ENCODE peak calls at places on chromosomes 6 and 20, in four cellular contexts. Q, Z, T and B are unnamed samples.

GRCh38 chr20:42530855-42531674 is 658.6 kb downstream of the PTPRT start:
- DNase-seq in Z (no peak), Q (peak), T (no peak), B (no peak)

GRCh38 chr20:23415958-23416583 is 5.2 kb downstream of the NAPB start:
- DNase-seq in T (no peak), Z (no peak), Q (no peak), B (no peak)

GRCh38 chr6:109314313-109314712 is 68.0 kb downstream of the CD164 start:
- DNase-seq in Z (no peak), T (no peak), Q (no peak), B (no peak)

GRCh38 chr20:40262219-40262618 is 426.8 kb downstream of the MAFB start:
- DNase-seq in Z (no peak), Q (no peak), T (no peak), B (no peak)

GRCh38 chr6:74447013-74447412 is 751.0 kb downstream of the CD109 start:
- DNase-seq in T (peak), Z (no peak), Q (no peak), B (no peak)

GRCh38 chr6:28167068-28167467 is 25.4 kb downstream of the ZKSCAN8 start:
- DNase-seq in T (no peak), Q (no peak), Z (no peak), B (no peak)

GRCh38 chr20:59515013-59515905 is 89.1 kb upstream of the PHACTR3 start:
- DNase-seq in T (peak), Q (peak), Z (no peak), B (no peak)

GRCh38 chr6:77249560-77249959 is 213.7 kb downstream of the HTR1B start:
- DNase-seq in Z (no peak), Q (no peak), T (no peak), B (no peak)

GRCh38 chr6:92887871-92888270 is 531.5 kb downstream of the EPHA7 start:
- DNase-seq in Z (no peak), T (no peak), Q (no peak), B (no peak)

GRCh38 chr6:143744593-143745151 is 66.9 kb downstream of the PHACTR2 start:
- DNase-seq in Q (no peak), Z (no peak), T (peak), B (no peak)

GRCh38 chr6:3226422-3227362 is 761 bp downstream of the TUBB2B start:
- DNase-seq in Q (peak), T (no peak), Z (no peak), B (no peak)

GRCh38 chr6:98747246-98747645 is 87.1 kb upstream of the POU3F2 start:
- DNase-seq in T (no peak), Q (no peak), Z (no peak), B (no peak)

GRCh38 chr6:52595000-52595795 is 18.3 kb upstream of the TRAM2 start:
- DNase-seq in Z (no peak), Q (peak), T (no peak), B (no peak)
- H3K4me3 ChIP-seq in Z (no peak), Q (no peak), T (no peak), B (no peak)

DNA sequence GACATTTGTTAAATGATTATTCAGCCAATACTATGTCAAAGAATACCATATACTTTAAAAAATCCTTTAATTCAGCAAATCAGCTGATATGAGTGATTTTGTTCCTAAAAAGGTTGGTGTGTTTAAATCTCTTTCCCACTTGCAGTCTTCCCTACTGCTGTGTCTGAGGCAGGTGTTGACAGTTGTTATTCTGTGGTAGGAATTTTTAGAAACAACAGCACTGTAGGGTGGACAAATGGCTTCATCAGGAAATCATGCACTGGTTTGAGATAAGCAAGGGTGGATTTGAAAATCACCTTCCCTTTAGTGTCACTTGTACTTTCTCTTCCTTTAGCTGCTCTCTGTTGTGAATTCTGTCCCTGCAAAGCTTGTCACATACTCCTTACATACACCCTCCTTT is 213.7 kb upstream of the SGK1 start:
- DNase-seq in T (no peak), Z (no peak), Q (no peak), B (no peak)
- H3K27ac ChIP-seq in T (no peak), Z (no peak), Q (no peak), B (no peak)

GRCh38 chr20:14838663-14839650 is 501.5 kb upstream of the FLRT3 start:
- DNase-seq in T (no peak), Z (no peak), Q (no peak), B (no peak)
- H3K4me3 ChIP-seq in T (no peak), Z (no peak), Q (no peak), B (no peak)

GRCh38 chr20:10761232-10761631 is 87.4 kb upstream of the JAG1 start:
- DNase-seq in Q (no peak), T (no peak), Z (no peak), B (no peak)
- H3K27ac ChIP-seq in Q (no peak), T (no peak), Z (no peak), B (no peak)

DNA sequence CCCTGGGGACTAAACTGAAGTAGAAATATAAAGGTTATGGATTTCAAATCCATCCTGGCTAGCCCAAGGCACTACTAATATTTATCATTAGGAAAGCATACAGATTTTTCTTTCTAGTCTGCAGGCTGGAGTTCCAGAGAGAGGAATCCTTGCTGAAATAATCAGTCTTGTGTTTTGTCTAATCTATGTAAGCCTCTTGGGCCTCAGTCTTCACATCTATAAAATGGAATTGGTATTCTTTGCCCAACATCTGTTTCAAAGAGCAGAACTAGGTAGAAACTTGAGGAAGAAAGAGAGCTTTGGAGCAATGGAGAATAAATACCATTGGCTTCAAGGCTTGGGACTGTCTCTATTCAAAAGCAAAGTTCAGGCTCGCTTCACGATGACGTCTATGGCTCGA is 212.0 kb downstream of the ZMYND8 start:
- DNase-seq in Q (no peak), T (no peak), Z (no peak), B (no peak)
- H3K4me3 ChIP-seq in Q (no peak), T (no peak), Z (no peak), B (no peak)

GRCh38 chr20:10636326-10636818 is 37.4 kb downstream of the JAG1 start:
- DNase-seq in T (no peak), Q (no peak), Z (no peak), B (no peak)

GRCh38 chr20:10634190-10634589 is 39.6 kb downstream of the JAG1 start:
- DNase-seq in Q (no peak), Z (no peak), T (no peak), B (no peak)

GRCh38 chr20:10635476-10636208 is 38.2 kb downstream of the JAG1 start:
- DNase-seq in Z (no peak), T (no peak), Q (no peak), B (no peak)

GRCh38 chr20:10633708-10634107 is 40.1 kb downstream of the JAG1 start:
- DNase-seq in Q (no peak), Z (no peak), T (no peak), B (no peak)

GRCh38 chr20:10634683-10635411 is 39.0 kb downstream of the JAG1 start:
- DNase-seq in Q (no peak), Z (no peak), T (no peak), B (no peak)
- H3K27ac ChIP-seq in Q (no peak), Z (no peak), T (no peak), B (no peak)

DNA sequence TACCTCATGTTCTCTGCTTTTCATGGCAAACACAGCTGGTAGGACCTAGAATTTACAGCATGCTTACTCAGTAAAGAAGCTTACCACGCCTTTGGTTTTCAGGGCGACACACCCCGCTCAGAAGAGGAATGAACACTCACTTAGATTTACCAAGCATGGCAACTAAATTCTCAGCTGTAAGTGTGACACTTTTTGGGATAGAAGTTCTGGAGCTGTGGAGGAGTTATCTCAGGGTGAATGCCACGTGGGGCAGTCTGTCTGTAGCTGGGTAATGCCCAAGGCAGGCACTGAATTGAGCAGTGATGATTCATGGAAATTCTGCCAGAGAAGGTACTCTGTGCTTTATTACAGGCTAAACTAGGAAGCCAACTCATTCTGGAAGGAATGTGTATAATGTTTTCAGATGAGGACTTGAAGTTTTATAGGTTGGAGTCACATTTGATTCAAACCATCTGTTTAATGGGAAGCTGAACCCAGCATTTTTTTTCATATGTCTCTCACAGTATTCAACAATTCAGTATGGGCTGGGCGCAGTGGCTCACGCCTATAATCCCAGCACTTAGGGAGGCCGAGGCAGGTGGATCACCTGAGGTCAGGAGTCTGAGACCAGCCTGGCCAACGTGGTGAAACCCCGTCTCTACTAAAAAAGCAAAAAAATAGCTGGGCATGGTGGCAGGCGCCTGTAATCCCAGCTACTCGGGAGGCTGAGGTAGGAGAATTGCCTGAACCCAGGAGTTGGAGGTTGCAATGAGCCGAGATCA is 3.5 kb upstream of the PRIM2 start:
- DNase-seq in T (peak), Z (no peak), Q (no peak), B (no peak)
- H3K4me3 ChIP-seq in T (peak), Z (no peak), Q (no peak), B (no peak)

DNA sequence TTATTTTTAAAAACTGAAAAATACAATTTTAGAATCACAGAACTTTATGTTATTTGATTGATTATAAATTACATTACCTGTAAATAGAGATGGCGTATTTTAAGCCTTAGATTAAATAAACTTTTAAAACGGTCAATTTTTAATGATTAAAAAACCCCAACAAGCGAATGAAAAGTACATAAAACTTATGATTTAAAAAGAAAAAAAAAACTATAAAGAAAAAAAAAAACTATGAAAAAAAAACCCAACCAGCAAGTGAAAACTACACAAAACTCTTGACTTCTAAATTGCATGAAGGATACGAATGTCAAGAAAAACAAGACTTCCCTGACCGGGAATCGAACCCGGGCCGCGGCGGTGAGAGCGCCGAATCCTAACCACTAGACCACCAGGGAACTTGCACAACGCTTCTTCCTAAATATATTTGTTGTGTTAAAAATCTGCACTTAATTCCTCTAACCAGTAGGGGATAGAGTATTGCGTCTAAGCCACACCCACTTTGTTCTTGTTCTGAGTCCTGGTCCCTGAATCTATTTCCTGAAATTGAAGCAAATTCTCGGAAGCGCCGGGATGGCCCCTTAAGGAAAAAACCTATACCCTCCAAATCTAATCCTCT is 10.7 kb upstream of the NCOA7 start:
- DNase-seq in Q (peak), Z (peak), T (peak), B (peak)
- H3K27ac ChIP-seq in Q (no peak), Z (peak), T (peak), B (peak)

DNA sequence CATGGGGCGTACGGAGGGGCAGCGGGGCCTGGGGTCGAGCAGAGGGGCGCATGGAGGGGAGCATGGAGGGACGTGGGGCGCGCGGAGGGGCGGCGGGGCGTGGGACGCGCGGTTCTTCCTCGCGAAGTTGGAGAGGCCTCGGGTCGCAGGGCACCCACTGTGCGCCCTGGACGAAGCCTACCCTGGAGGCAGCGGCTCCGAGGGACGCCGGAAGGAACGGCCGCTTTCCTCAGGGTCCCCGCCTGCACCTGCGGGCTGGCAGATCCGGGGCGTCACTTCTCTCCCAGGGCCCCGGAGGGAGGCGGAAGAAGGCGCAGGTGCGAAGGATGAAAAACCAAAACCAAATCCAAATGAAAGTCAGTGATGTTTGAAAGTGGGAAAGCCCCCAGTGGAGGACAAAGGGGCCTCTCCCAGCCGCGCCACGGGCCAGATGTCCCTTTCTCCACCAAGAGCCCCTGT is 142.1 kb upstream of the PDE10A start:
- DNase-seq in Q (peak), T (no peak), Z (no peak), B (no peak)
- H3K4me3 ChIP-seq in Q (peak), T (no peak), Z (no peak), B (no peak)

DNA sequence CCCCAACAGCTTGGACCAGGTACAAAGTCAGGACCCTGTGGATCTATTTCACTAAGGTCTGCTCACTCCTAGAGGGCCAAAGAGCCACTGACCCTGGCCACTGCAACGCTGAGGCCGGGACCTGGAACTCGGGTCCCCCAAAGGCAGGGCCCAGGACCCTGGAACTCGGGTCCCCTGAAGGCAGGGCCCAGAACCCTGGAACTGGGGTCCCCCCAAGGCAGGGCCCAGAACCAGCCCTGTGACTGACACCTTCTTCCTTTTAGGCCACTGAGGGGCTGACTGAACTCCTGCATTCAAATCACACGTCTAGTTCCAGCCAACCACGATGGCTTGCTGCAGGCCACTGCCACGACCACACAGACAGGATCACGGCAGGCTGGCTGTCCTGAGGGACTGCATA is 9.4 kb downstream of the TCFL5 start:
- DNase-seq in T (no peak), Q (no peak), Z (no peak), B (no peak)
- H3K27ac ChIP-seq in T (no peak), Q (no peak), Z (no peak), B (no peak)